ENCODE peak calls at places on chromosomes 16 and 17, in eight cellular contexts. S is uterus, E is SJSA1, M is BE2C, U is psoas muscle, P is endodermal cell, F is cardiac fibroblast, K is HAP-1. I is an unnamed sample.

GRCh38 chr16:71895679-71896385 is 501 bp downstream of the IST1 start:
- DNase-seq in P (no peak), K (peak; percentile 21), E (no peak), U (peak; percentile 69), M (no peak), S (no peak), F (peak; percentile 58), I (no peak)

GRCh38 chr16:1159973-1160772 is 7.3 kb downstream of the CACNA1H start:
- DNase-seq in E (no peak), K (no peak), P (no peak), S (peak; percentile 88), U (peak; percentile 77), M (no peak), F (no peak), I (peak; percentile 61)

GRCh38 chr17:65684631-65685030 is 123.2 kb upstream of the AXIN2 start:
- DNase-seq in F (peak; percentile 75), E (no peak), P (no peak), U (no peak), M (no peak), S (no peak), K (no peak), I (no peak)

GRCh38 chr17:47603830-47604229 is 45.9 kb upstream of the KPNB1 start:
- DNase-seq in S (no peak), M (peak; percentile 24), P (no peak), U (no peak), E (no peak), F (peak; percentile 15), K (no peak), I (no peak)

GRCh38 chr17:31048780-31049179 is 46.0 kb upstream of the NF1 start:
- DNase-seq in E (no peak), S (no peak), K (no peak), M (no peak), U (no peak), P (no peak), F (peak; percentile 32), I (no peak)

GRCh38 chr16:81616321-81617020 is 162.6 kb upstream of the PLCG2 start:
- DNase-seq in E (no peak), K (no peak), S (peak; percentile 46), U (peak; percentile 82), F (peak; percentile 52), P (peak; percentile 89), M (peak; percentile 40), I (no peak)

GRCh38 chr16:57941016-57941656 is 29.8 kb downstream of the CNGB1 start:
- DNase-seq in F (peak; percentile 28), P (no peak), E (no peak), K (no peak), U (no peak), M (peak; percentile 92), S (no peak), I (no peak)

GRCh38 chr17:50863221-50863843 is 2.8 kb downstream of the TOB1 start:
- DNase-seq in M (peak; percentile 69), F (peak; percentile 60), U (no peak), E (no peak), K (peak; percentile 68), P (peak; percentile 91), S (no peak), I (no peak)

GRCh38 chr16:13351222-13351621 is 449.8 kb downstream of the SHISA9 start:
- DNase-seq in E (no peak), M (no peak), K (no peak), F (no peak), S (no peak), U (no peak), P (no peak), I (no peak)

GRCh38 chr17:44916781-44917241 is 1.5 kb upstream of the GFAP start:
- DNase-seq in K (no peak), F (no peak), S (peak; percentile 54), U (no peak), M (no peak), P (peak; percentile 52), E (peak; percentile 47), I (no peak)

GRCh38 chr16:47904691-47905090 is 251.1 kb downstream of the ABCC12 start:
- DNase-seq in P (peak; percentile 50), F (no peak), S (no peak), K (no peak), M (no peak), U (no peak), E (no peak), I (no peak)

GRCh38 chr17:1716912-1717695 is 6.9 kb upstream of the TLCD2 start:
- DNase-seq in K (peak; percentile 98), M (peak; percentile 87), E (peak; percentile 98), P (peak; percentile 100), S (peak; percentile 97), U (peak; percentile 93), F (peak; percentile 100), I (peak; percentile 98)

GRCh38 chr17:2885751-2886150 is 89.5 kb downstream of the RAP1GAP2 start:
- DNase-seq in E (no peak), U (no peak), S (no peak), P (peak; percentile 62), M (peak; percentile 70), K (no peak), F (no peak), I (no peak)

GRCh38 chr17:79775635-79776034 is 2.3 kb upstream of the CBX2 start:
- DNase-seq in P (no peak), S (no peak), M (no peak), F (no peak), K (no peak), U (no peak), E (no peak), I (no peak)

GRCh38 chr17:82887255-82888164 is 47.7 kb upstream of the ZNF750 start:
- DNase-seq in E (no peak), F (no peak), U (no peak), S (no peak), M (no peak), K (no peak), P (no peak), I (no peak)

GRCh38 chr16:84726079-84726669 is 26.4 kb downstream of the USP10 start:
- DNase-seq in U (peak; percentile 94), K (peak; percentile 94), E (peak; percentile 70), S (peak; percentile 94), F (peak; percentile 90), M (peak; percentile 88), P (peak; percentile 94), I (peak; percentile 94)

GRCh38 chr16:50195276-50195675 is 42.2 kb downstream of the TENT4B start:
- DNase-seq in M (no peak), P (no peak), U (no peak), S (no peak), E (peak; percentile 52), K (no peak), F (peak; percentile 53), I (no peak)

GRCh38 chr17:7405413-7405881 is 1.6 kb upstream of the TMEM256 start:
- DNase-seq in E (no peak), M (no peak), F (no peak), P (peak; percentile 84), U (no peak), K (peak; percentile 40), S (peak; percentile 51), I (no peak)

GRCh38 chr16:77660311-77660710 is 62.0 kb upstream of the NUDT7 start:
- DNase-seq in P (peak; percentile 63), M (no peak), U (no peak), S (no peak), K (no peak), E (peak; percentile 7), F (peak; percentile 75), I (no peak)

GRCh38 chr16:30186782-30187555 is 3.6 kb downstream of the CORO1A start:
- DNase-seq in K (peak; percentile 82), E (no peak), U (peak; percentile 89), F (peak; percentile 45), P (peak; percentile 93), S (peak; percentile 47), M (peak; percentile 41), I (no peak)
- H3K4me3 ChIP-seq in K (no peak overlapping the region), E (no peak overlapping the region), U (peak overlapping the region; percentile 11), F (no peak overlapping the region), P (no peak overlapping the region), S (no peak overlapping the region), M (no peak overlapping the region), I (no peak overlapping the region)

GRCh38 chr17:76642994-76643393 is 563 bp downstream of the ST6GALNAC1 start:
- DNase-seq in M (no peak), E (no peak), P (no peak), S (no peak), U (no peak), K (no peak), F (no peak), I (no peak)
- H3K4me3 ChIP-seq in M (no peak overlapping the region), E (no peak overlapping the region), P (no peak overlapping the region), S (no peak overlapping the region), U (no peak overlapping the region), K (no peak overlapping the region), F (no peak overlapping the region), I (peak overlapping the region; percentile 8)

GRCh38 chr17:40321502-40322416 is 12.8 kb downstream of the RARA start:
- DNase-seq in K (no peak), P (no peak), F (no peak), E (no peak), M (no peak), U (peak; percentile 86), S (no peak), I (no peak)

GRCh38 chr17:40322417-40323315 is 13.7 kb downstream of the RARA start:
- DNase-seq in U (peak; percentile 84), M (peak; percentile 60), S (peak; percentile 77), E (peak; percentile 100), F (peak; percentile 92), P (peak; percentile 75), K (peak; percentile 63), I (no peak)

GRCh38 chr17:40325156-40326013 is 16.4 kb downstream of the RARA start:
- DNase-seq in S (no peak), E (no peak), U (peak; percentile 34), K (no peak), M (no peak), F (no peak), P (no peak), I (no peak)

GRCh38 chr17:40323317-40323716 is 14.3 kb downstream of the RARA start:
- DNase-seq in F (no peak), M (no peak), U (no peak), E (no peak), P (no peak), S (no peak), K (no peak), I (no peak)

DNA sequence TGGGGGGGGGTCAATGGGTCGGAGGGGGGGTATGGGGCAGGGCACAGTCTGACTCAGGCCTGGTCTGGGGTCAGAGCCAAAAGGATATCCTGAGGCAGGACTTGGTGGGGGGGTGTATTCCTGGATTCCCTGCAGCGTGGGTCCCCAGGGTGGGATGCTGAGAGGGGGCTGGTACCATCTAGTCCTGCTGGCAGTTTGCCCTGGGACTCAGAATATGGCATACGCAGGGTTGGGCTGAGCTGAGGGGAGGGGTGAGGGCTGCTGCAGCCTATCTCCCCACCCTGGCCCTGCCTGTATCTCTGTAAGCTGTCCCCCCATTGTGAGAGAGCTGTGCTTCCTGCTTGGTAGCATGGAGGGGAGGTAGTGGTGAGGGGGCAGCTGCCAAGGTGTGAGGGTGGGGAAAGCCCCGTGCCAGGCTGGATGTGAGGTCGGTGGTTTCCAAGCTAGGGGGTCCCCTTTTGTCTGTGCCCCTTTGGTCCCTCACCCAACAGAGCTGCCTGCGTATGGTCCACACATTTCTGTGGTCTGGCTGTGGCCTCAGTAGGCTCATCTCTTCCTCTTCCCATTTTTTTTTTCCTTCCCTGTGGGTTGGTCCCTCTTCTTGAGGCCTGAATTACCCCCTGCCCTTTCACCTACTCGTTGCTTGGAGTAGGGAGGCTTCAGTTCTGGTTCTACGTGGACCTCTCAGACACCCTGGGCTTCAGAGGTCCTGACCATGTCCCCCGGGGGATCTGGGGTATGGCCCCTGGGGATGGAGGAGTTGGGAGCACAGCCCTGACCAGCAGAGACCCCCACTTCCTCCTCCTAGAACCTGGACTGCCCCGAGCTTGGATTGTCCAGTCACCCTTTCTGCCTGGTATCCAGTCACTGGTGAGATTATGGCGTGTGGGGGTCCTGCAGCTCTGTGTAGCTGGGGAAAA is 15.0 kb downstream of the RARA start:
- DNase-seq in U (peak; percentile 76), F (peak; percentile 64), P (no peak), E (peak; percentile 79), S (peak; percentile 88), K (no peak), M (no peak), I (no peak)
- H3K4me3 ChIP-seq in U (no peak overlapping the region), F (no peak overlapping the region), P (no peak overlapping the region), E (no peak overlapping the region), S (no peak overlapping the region), K (no peak overlapping the region), M (no peak overlapping the region), I (no peak overlapping the region)

GRCh38 chr16:89720520-89720858 is 209 bp downstream of the VPS9D1 start:
- DNase-seq in S (no peak), F (no peak), E (no peak), U (no peak), K (peak; percentile 80), M (no peak), P (peak; percentile 84), I (no peak)
- H3K4me3 ChIP-seq in S (peak overlapping the region; percentile 68), F (peak overlapping the region; percentile 73), E (peak overlapping the region; percentile 83), U (peak overlapping the region; percentile 97), K (peak overlapping the region; percentile 71), M (peak overlapping the region; percentile 64), P (peak overlapping the region; percentile 87), I (peak overlapping the region; percentile 95)

I was measured in right atrium auricular region.